ENCODE peak calls at places on chromosomes 11 and 22, in six cellular contexts. Q is fibroblast of villous mesenchyme, F is colonic mucosa, R is spleen, A is AG09319, Z is cardiac muscle cell. L is an unnamed sample.

GRCh38 chr22:43985532-43985931 is 30.3 kb downstream of the SAMM50 start:
- DNase-seq in F (no peak), Z (no peak), R (no peak), A (no peak), Q (peak), L (no peak)

GRCh38 chr11:2250041-2250440 is 20.3 kb downstream of the ASCL2 start:
- DNase-seq in F (no peak), Q (no peak), Z (no peak), R (peak), A (no peak), L (no peak)

GRCh38 chr11:77416357-77416756 is 57.5 kb downstream of the PAK1 start:
- DNase-seq in R (no peak), Q (no peak), Z (no peak), F (no peak), A (no peak), L (no peak)

GRCh38 chr22:49788492-49788891 is 39.2 kb downstream of the BRD1 start:
- DNase-seq in F (peak), Z (no peak), Q (peak), R (peak), A (no peak), L (peak)

GRCh38 chr11:68303083-68303482 is 9.3 kb upstream of the LRP5 start:
- DNase-seq in F (no peak), A (no peak), Z (no peak), Q (no peak), R (no peak), L (no peak)

GRCh38 chr11:27390318-27390958 is 27.4 kb upstream of the CCDC34 start:
- DNase-seq in R (no peak), A (no peak), Q (no peak), F (no peak), Z (no peak), L (no peak)

GRCh38 chr11:46504817-46505613 is 88.8 kb downstream of the AMBRA1 start:
- DNase-seq in Z (no peak), Q (peak), F (no peak), R (no peak), A (no peak), L (peak)

GRCh38 chr22:39175127-39176066 is 22.9 kb upstream of the CBX7 start:
- DNase-seq in R (peak), A (no peak), Q (no peak), F (peak), Z (no peak), L (no peak)

GRCh38 chr11:3709977-3710376 is 38.8 kb upstream of the CHRNA10 start:
- DNase-seq in Z (no peak), A (no peak), F (no peak), Q (no peak), R (no peak), L (peak)

GRCh38 chr22:26634189-26634588 is 12.4 kb downstream of the CRYBA4 start:
- DNase-seq in F (no peak), R (no peak), Z (no peak), Q (no peak), A (no peak), L (no peak)

GRCh38 chr22:19066531-19067271 is 55.5 kb downstream of the DGCR2 start:
- DNase-seq in Q (peak), Z (no peak), R (peak), A (peak), F (no peak), L (peak)
- TF ChIP-seq CTCF in Q (no peak), Z (no peak), R (no peak), A (no peak), F (no peak), L (no peak)

DNA sequence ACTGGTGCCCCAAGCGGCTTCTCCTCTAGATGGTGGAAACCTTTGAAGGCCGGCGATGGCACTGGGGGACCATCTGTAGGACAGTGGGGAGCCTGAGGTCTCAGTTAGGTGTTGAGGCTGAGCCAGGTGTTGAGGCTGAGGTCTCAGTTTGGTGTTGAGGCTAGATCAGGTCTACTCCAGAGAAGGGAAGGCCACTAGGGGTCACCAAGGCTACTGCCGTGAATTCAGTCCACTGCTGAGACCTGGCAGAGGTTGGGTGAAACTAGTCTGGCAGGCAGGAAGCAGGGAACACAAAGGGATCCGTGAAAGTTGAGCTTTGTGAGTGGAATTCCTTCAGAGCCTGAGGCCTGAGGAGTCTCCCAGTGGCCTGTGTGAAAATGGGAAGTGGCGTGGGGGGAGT is 123.8 kb upstream of the FGF3 start:
- DNase-seq in Q (no peak), A (no peak), Z (no peak), F (no peak), R (peak), L (peak)
- TF ChIP-seq CTCF in Q (no peak), A (peak), Z (peak), F (no peak), R (no peak), L (peak)

DNA sequence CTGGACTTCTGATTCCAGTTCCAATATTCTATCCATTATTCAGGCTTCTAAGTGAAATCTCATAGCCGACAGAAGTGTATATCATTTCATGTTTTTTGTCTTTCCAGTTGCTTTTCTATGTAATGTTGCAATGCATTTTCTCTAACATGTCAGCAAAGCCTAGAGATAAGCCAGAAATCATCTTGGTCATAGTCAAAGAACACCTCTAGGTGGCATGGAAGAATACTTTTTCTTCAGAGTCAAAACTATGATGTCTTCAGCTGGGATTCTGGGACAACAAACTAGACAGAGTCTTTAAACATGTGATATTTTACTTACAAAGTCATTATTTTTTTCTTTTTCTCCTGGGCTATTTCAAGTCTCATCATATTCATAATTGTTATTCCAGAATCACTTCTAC is 4.4 kb downstream of the GAS2 start:
- DNase-seq in R (no peak), F (no peak), Q (no peak), Z (peak), A (no peak), L (no peak)
- TF ChIP-seq CTCF in R (no peak), F (no peak), Q (no peak), Z (peak), A (peak), L (no peak)

DNA sequence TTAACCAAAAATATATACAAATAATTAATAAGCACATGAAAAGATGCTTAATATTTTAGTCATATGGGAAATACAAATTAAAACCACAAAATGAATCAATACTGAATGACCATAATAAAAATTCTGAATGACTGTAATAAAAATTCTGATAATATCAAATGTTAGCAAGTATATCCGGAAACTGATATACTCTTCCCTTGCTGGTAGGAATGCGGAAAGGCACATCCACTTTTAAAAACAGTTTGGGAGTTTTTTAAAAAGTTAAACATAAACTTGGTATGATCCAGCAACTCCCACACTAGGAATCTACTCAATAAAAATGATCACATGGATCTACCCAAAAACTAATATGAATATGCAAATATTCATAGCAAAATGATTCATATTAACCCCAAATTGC is 30.8 kb upstream of the GRIA4 start:
- DNase-seq in R (no peak), Z (no peak), A (no peak), Q (no peak), F (no peak), L (no peak)
- TF ChIP-seq CTCF in R (no peak), Z (no peak), A (no peak), Q (no peak), F (no peak), L (no peak)

GRCh38 chr22:38103641-38104040 is 6.8 kb downstream of the BAIAP2L2 start:
- DNase-seq in A (no peak), R (no peak), Z (no peak), Q (no peak), F (no peak), L (no peak)

GRCh38 chr22:38098410-38099249 is 11.9 kb downstream of the BAIAP2L2 start:
- DNase-seq in F (no peak), A (no peak), Z (no peak), R (no peak), Q (peak), L (peak)

GRCh38 chr22:38097058-38097457 is 13.1 kb upstream of the SLC16A8 start:
- DNase-seq in Z (no peak), Q (no peak), F (no peak), A (no peak), R (no peak), L (no peak)

GRCh38 chr22:38097557-38098409 is 12.7 kb downstream of the BAIAP2L2 start:
- DNase-seq in A (no peak), Q (peak), Z (peak), R (no peak), F (no peak), L (no peak)
- TF ChIP-seq CTCF in A (peak), Q (peak), Z (peak), R (no peak), F (no peak), L (peak)

GRCh38 chr11:74524978-74525377 is 31.5 kb upstream of the LIPT2 start:
- DNase-seq in A (no peak), R (no peak), Q (no peak), F (no peak), Z (no peak), L (no peak)
- TF ChIP-seq CTCF in A (no peak), R (no peak), Q (no peak), F (no peak), Z (no peak), L (no peak)

L was measured in AG10803.